ENCODE peak calls at places on chromosome 16, in four cellular contexts. H is cardiac fibroblast, W is fibroblast of mammary gland, N is upper lobe of right lung. L is an unnamed sample.
A peak's percentile ranks its signal among the peaks of the same experiment; 100 is the strongest.

GRCh38 chr16:88589441-88589840 is 19.2 kb downstream of the ZC3H18 start:
- DNase-seq in H (no peak), N (no peak), W (no peak), L (no peak)

GRCh38 chr16:73196670-73197069 is 148.7 kb upstream of the ZFHX3 start:
- DNase-seq in W (peak; percentile 79), H (peak; percentile 79), N (peak; percentile 71), L (peak; percentile 55)

GRCh38 chr16:47162670-47163420 is 19.1 kb upstream of the NETO2 start:
- DNase-seq in N (no peak), H (no peak), W (no peak), L (no peak)

GRCh38 chr16:19972111-19972510 is 87.5 kb upstream of the GPRC5B start:
- DNase-seq in N (no peak), W (no peak), H (no peak), L (no peak)

GRCh38 chr16:85187002-85187401 is 74.7 kb upstream of the CIBAR2 start:
- DNase-seq in W (peak; percentile 39), N (no peak), H (peak; percentile 55), L (no peak)

GRCh38 chr16:80602894-80603293 is 62.1 kb downstream of the DYNLRB2 start:
- DNase-seq in H (no peak), N (no peak), W (no peak), L (no peak)

GRCh38 chr16:85174871-85175723 is 62.8 kb upstream of the CIBAR2 start:
- DNase-seq in H (no peak), N (no peak), W (peak; percentile 52), L (no peak)

GRCh38 chr16:10517868-10518267 is 62.5 kb downstream of the EMP2 start:
- DNase-seq in W (no peak), H (no peak), N (no peak), L (no peak)

GRCh38 chr16:47806309-47806847 is 345.2 kb downstream of the PHKB start:
- DNase-seq in W (no peak), H (no peak), N (no peak), L (no peak)

GRCh38 chr16:55889518-55889917 is 14.3 kb upstream of the CES5A start:
- DNase-seq in H (no peak), N (no peak), W (no peak), L (no peak)

GRCh38 chr16:90023078-90023447 is 3.8 kb upstream of the DBNDD1 start:
- DNase-seq in H (no peak), N (no peak), W (no peak), L (no peak)

GRCh38 chr16:57341441-57342303 is 16.9 kb upstream of the CCL22 start:
- DNase-seq in N (no peak), W (peak; percentile 96), H (peak; percentile 44), L (no peak)

GRCh38 chr16:27972500-27972899 is 91.0 kb downstream of the GSG1L start:
- DNase-seq in H (peak; percentile 33), W (peak; percentile 25), N (peak; percentile 21), L (no peak)

GRCh38 chr16:74830646-74831045 is 56.0 kb upstream of the FA2H start:
- DNase-seq in N (no peak), W (no peak), H (no peak), L (no peak)

GRCh38 chr16:85485379-85485778 is 127.7 kb upstream of the GSE1 start:
- DNase-seq in W (no peak), H (no peak), N (no peak), L (no peak)

GRCh38 chr16:4664538-4665418 is 28.6 kb upstream of the NUDT16L1 start:
- DNase-seq in N (peak; percentile 81), H (no peak), W (peak; percentile 77), L (no peak)

GRCh38 chr16:68686905-68687304 is 41.8 kb downstream of the CDH3 start:
- DNase-seq in W (no peak), N (no peak), H (no peak), L (no peak)

GRCh38 chr16:88376053-88376834 is 6.5 kb upstream of the ZNF469 start:
- DNase-seq in H (no peak), W (no peak), N (peak; percentile 53), L (peak; percentile 46)

GRCh38 chr16:86351041-86351784 is 159.1 kb upstream of the FOXF1 start:
- DNase-seq in H (no peak), N (no peak), W (no peak), L (no peak)

GRCh38 chr16:2779978-2780898 is 3.2 kb upstream of the ELOB start:
- DNase-seq in W (no peak), H (no peak), N (peak; percentile 47), L (no peak)

GRCh38 chr16:87685766-87686165 is 80.0 kb downstream of the KLHDC4 start:
- DNase-seq in H (no peak), W (no peak), N (no peak), L (no peak)

GRCh38 chr16:88685156-88686061 is 898 bp downstream of the SNAI3 start:
- DNase-seq in H (peak; percentile 59), N (peak; percentile 75), W (peak; percentile 69), L (no peak)

GRCh38 chr16:14485811-14486519 is 144.1 kb downstream of the PARN start:
- DNase-seq in W (peak; percentile 22), H (peak; percentile 14), N (no peak), L (no peak)

GRCh38 chr16:68079616-68080344 is 5.4 kb upstream of the NFATC3 start:
- DNase-seq in H (peak; percentile 75), W (peak; percentile 68), N (peak; percentile 88), L (no peak)

GRCh38 chr16:24971718-24972117 is 43.5 kb downstream of the ARHGAP17 start:
- DNase-seq in N (no peak), H (no peak), W (no peak), L (no peak)

GRCh38 chr16:53960954-53961616 is 257.1 kb downstream of the FTO start:
- DNase-seq in W (no peak), H (no peak), N (no peak), L (no peak)

GRCh38 chr16:83200005-83200779 is 573.4 kb downstream of the CDH13 start:
- DNase-seq in N (no peak), W (peak; percentile 46), H (peak; percentile 27), L (no peak)
- TF ChIP-seq CTCF in N (no peak), W (no peak), H (no peak), L (peak; percentile 18)

GRCh38 chr16:58494981-58495860 is 4.7 kb upstream of the NDRG4 start:
- DNase-seq in H (peak; percentile 98), W (peak; percentile 96), N (peak; percentile 48), L (peak; percentile 91)
- TF ChIP-seq CTCF in H (peak; percentile 81), W (peak; percentile 71), N (no peak), L (peak; percentile 64)

GRCh38 chr16:30082545-30083090 is 6.8 kb downstream of the PPP4C start:
- DNase-seq in N (no peak), H (no peak), W (no peak), L (no peak)
- TF ChIP-seq CTCF in N (no peak), H (peak; percentile 7), W (no peak), L (peak; percentile 31)

GRCh38 chr16:16096161-16096857 is 127.0 kb downstream of the ABCC6 start:
- DNase-seq in H (peak; percentile 75), W (peak; percentile 38), N (no peak), L (no peak)
- TF ChIP-seq CTCF in H (peak; percentile 50), W (peak; percentile 45), N (peak; percentile 13), L (peak; percentile 38)

DNA sequence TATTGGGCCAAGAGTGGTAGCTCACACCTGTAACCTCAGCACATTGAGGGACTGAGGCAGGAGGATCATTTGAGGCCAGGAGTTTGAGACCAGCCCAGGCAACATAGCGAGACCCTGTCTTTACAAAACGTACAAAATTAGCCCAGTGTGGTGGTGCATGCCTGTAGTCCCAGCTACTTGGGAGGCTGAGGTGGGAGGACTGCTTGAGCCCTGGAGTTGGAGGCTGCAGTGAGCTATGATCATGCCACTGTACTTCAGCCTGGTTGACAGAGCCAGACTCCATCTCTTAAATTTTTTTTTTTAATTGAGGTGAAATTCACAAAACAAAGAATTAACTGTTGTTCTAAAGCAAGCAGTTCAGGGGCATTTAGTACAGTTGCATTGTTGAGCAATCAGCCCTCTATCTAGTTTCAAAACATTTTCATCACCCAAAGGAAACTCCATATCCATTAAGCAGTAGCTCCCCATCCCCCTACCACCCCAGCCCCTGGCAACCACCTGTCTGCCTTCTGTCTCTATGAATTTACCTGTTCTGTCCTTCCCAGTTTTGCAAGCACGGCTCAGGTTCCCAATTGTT is 15.6 kb downstream of the SNX29 start:
- DNase-seq in N (no peak), H (peak; percentile 16), W (no peak), L (no peak)
- TF ChIP-seq CTCF in N (no peak), H (no peak), W (no peak), L (no peak)